ENCODE peak calls at places on chromosome 19, in six cellular contexts. W is MM.1S; O is CD4-positive, CD25-positive, alpha-beta regulatory T cell; P is BE2C; A is small intestine; G is effector memory CD4-positive, alpha-beta T cell. L is an unnamed sample.

GRCh38 chr19:8585894-8586750 is 8.9 kb upstream of the MYO1F start:
- DNase-seq in W (peak), O (no peak), P (peak), A (peak), G (peak), L (peak)

GRCh38 chr19:15417699-15418098 is 1.1 kb downstream of the AKAP8L start:
- DNase-seq in W (no peak), O (no peak), P (no peak), A (peak), G (no peak), L (no peak)

GRCh38 chr19:32830231-32831014 is 39.1 kb downstream of the SLC7A9 start:
- DNase-seq in W (peak), O (no peak), P (no peak), A (no peak), G (no peak), L (no peak)

GRCh38 chr19:44891016-44891882 is at the start of gene TOMM40:
- DNase-seq in W (no peak), O (no peak), P (no peak), A (peak), G (no peak), L (peak)

GRCh38 chr19:16764793-16765433 is 45.3 kb downstream of the NWD1 start:
- DNase-seq in W (no peak), O (no peak), P (no peak), A (no peak), G (no peak), L (no peak)

GRCh38 chr19:23440791-23441190 is 45.5 kb upstream of the ZNF91 start:
- DNase-seq in W (peak), O (no peak), P (peak), A (no peak), G (no peak), L (no peak)

GRCh38 chr19:16654151-16654550 is 5.8 kb downstream of the SMIM7 start:
- DNase-seq in W (no peak), O (no peak), P (peak), A (no peak), G (no peak), L (peak)

GRCh38 chr19:34310494-34310981 is 54.5 kb upstream of the GPI start:
- DNase-seq in W (no peak), O (no peak), P (no peak), A (peak), G (no peak), L (no peak)

GRCh38 chr19:43464089-43464775 is 1.2 kb downstream of the LYPD3 start:
- DNase-seq in W (peak), O (no peak), P (peak), A (no peak), G (no peak), L (no peak)

GRCh38 chr19:43463381-43464088 is 1.9 kb downstream of the LYPD3 start:
- DNase-seq in W (peak), O (peak), P (peak), A (peak), G (peak), L (peak)

GRCh38 chr19:43466793-43467192 is 1.4 kb upstream of the LYPD3 start:
- DNase-seq in W (no peak), O (no peak), P (no peak), A (no peak), G (no peak), L (no peak)

GRCh38 chr19:43467276-43467675 is 1.9 kb upstream of the LYPD3 start:
- DNase-seq in W (no peak), O (no peak), P (no peak), A (no peak), G (no peak), L (no peak)

GRCh38 chr19:43465468-43466120 is at the start of gene LYPD3:
- DNase-seq in W (no peak), O (no peak), P (no peak), A (peak), G (no peak), L (no peak)
- H3K4me3 ChIP-seq in W (peak), O (peak), P (peak), A (no peak), G (peak), L (peak)

DNA sequence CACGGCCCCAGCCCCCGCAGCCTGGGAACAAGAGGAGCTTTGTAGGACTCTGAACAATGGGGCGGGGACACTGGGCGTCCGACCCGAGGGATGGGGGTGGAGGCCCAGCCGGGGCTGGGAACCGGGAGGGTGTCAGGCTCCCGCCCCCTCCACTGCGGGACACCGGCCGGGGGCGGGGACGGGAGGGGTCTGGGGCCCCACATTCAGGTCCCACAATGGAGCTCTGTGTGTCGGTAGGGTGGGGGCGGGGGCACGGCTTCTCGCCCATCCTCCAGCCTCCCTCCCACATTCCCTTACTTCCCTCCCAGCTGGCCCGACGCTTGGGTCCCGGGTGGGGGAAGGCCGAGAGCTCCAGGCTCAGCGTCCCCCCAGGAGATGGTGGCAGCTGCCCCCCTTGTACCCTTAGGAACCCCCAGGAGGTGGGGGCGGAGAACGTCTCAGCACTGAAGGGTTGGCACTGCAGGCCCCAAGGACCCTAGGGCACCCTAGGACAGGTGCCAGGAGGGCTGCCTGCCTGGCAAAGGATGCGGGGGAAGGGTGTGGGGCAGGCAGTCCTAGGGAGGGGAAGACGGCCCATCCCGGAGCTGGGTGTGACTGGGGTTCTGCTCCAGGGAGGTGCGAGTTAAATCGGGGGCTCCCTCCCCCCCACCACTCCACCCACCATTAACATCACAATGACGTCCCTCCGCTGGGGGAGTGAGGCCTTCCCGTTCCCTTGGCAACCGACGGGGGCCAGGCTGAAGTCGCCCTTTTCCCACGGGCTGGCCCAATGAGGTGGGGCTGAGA is 5.3 kb downstream of the TTYH1 start:
- DNase-seq in W (no peak), O (no peak), P (no peak), A (no peak), G (no peak), L (no peak)
- H3K4me3 ChIP-seq in W (no peak), O (no peak), P (no peak), A (no peak), G (no peak), L (no peak)

GRCh38 chr19:3457531-3458228 is 22.6 kb downstream of the SMIM24 start:
- DNase-seq in W (no peak), O (no peak), P (no peak), A (no peak), G (no peak), L (no peak)
- H3K4me3 ChIP-seq in W (peak), O (no peak), P (no peak), A (no peak), G (no peak), L (no peak)

DNA sequence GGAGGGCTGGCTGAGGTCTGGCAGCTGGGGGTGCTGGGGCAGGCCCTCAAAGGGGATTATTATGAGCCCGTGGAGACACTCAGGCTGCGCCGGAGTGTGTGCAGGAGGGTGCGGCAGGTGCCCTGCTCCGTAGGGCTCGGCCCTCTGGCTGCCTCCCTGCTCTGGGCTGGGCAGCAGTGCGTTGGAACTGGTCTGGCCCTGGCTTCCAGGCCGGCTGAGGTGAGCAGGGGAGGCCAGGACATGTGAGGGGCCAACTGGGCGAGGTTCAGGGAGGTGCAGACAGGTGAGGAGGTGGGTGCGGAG is 31.2 kb downstream of the PIP5K1C start:
- DNase-seq in W (no peak), O (no peak), P (no peak), A (peak), G (no peak), L (no peak)
- H3K4me3 ChIP-seq in W (no peak), O (no peak), P (no peak), A (no peak), G (no peak), L (no peak)

DNA sequence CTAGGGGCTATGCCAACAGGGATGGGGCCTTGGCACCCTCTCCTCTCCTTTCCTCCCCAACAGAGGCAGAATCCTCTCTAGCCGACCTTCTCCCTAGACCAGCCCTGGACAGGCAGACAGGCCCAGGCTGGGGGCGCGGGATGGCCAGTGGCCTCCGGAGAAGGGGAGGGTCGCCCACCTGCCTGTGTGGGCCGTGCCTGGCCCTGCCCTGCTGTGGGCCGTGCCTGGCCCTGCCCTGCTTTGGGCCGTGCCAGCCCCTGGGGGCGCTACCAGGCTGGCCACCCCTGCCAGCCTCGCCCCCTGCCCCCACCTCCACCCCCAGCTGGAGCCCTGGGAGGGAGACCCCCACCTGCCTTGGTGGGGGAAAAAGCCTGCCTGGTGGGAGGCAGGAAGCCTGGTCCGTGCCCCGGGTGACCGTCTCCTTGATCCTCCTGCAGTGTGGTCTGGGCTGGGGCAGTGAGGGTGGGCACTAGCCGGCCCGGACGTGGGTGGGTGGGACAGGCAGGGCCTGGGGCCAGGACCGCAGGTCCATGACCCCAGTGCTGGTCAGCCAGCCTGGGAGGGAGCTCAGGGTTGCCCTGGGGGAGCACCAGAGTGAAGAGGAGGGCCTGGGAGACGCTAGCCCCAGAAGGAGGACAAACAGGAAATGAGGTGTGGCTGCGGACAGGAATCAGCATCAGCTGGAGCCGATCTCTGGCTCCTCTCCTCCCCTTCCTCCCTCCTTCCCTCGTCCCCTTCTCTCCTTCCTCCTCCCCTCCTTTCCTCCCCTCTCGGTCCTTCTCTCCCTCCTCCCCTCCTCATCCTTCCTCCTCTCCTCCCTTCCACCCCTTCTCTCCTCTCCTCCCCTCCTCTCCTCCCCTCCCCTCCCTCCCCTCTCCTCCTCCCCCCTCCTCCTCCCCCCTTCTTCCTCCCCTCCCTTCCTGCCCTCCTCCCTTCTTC is 5.1 kb upstream of the MKNK2 start:
- DNase-seq in W (no peak), O (no peak), P (no peak), A (peak), G (no peak), L (peak)
- H3K4me3 ChIP-seq in W (peak), O (peak), P (no peak), A (peak), G (no peak), L (no peak)

DNA sequence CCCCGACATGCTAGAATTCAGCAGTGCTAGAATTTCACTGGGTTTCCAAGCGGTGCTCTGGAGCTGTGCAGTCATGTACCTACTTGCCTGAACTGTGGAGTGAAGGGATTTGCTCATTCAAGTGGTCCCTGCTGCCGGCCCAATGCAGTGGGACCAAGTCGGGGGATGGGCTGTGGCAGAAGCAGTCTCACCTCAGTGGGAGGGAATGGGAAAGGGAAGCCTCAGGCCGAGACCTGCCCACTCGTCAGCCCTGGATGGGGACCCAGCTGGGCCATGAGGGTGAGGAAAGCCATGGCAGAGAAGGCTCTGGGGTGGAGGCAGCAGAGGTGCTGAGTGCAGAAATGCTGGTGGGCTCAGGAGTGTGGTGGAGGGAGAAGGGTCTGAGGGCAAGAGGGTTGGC is 14.9 kb downstream of the KLHL26 start:
- DNase-seq in W (no peak), O (no peak), P (no peak), A (no peak), G (no peak), L (no peak)
- H3K4me3 ChIP-seq in W (no peak), O (no peak), P (no peak), A (no peak), G (no peak), L (no peak)

DNA sequence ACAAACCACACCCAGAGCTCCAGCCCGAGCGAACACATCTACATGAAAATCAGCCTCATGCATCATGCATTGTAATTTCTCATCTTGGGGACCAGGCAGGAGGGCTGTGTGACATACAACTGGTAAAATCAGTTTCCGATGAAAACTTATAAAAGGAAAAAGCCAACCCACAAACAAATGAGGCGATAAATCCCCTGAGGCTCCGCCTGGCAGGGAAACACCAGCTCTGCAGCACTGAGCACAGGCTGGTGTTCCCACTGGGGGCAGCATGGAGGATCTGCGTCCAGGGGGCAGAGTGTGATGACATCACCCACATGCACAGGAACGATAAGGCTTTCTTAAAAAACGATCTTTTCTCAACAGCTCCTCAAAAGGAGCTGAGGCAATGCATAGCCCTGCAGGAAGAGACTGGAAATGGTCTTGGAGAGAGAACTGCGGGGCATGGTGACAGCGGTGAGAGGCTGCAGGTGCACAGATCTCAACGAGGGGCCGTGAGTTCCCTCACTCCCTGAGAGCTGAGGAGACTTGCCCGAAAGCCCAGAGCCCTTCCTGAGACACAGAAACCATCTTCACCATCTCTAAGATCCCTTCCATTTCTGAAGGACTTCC is 24.6 kb downstream of the SH3GL1 start:
- DNase-seq in W (no peak), O (no peak), P (peak), A (peak), G (no peak), L (no peak)
- H3K4me3 ChIP-seq in W (no peak), O (no peak), P (peak), A (no peak), G (no peak), L (no peak)

GRCh38 chr19:18606281-18607221 is at the start of gene CRLF1:
- DNase-seq in W (no peak), O (no peak), P (no peak), A (no peak), G (no peak), L (no peak)
- H3K4me3 ChIP-seq in W (no peak), O (no peak), P (no peak), A (peak), G (no peak), L (no peak)

DNA sequence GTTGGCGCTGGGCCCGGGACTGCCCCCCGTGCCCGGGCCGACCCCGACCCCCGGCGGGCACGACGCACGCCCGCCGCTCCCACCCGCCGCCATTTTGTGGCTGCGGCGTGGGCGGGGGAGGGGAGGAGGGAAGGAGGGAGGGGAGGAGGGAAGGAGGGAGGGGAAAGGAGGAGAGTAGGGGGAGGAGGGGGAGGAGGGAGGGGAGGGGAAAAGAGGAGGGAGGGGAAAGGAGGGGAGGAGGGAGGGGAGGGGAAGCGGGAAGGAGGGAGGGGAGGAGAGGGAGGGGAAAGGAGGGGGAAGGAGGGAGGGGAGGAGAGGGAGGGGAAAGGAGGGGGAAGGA is at the start of gene BTBD2:
- DNase-seq in W (peak), O (peak), P (peak), A (peak), G (peak), L (peak)
- H3K4me3 ChIP-seq in W (peak), O (peak), P (peak), A (peak), G (no peak), L (peak)